ENCODE peak calls at places on chromosomes 11 and 22, in seven cellular contexts. E is HT-29; I is stimulated activated naive CD8-positive, alpha-beta T cell treated with anti-CD3 and anti-CD28 coated beads, Interleukin-15, Interleukin-2, amounts not matched to agents 100 U/mL and 50 U/mL, for 24 hours; A is left lung; N is body of pancreas; Z is KG1; P is heart left ventricle. W is an unnamed sample.

GRCh38 chr11:130001491-130002351 is 914 bp downstream of the PRDM10 start:
- DNase-seq in E (peak; percentile 66), I (no peak), A (peak; percentile 51), N (peak; percentile 37), Z (peak; percentile 39), P (peak; percentile 48), W (peak; percentile 52)

GRCh38 chr22:50443202-50443601 is 31.6 kb downstream of the SBF1 start:
- DNase-seq in E (no peak), I (no peak), A (no peak), N (peak; percentile 9), Z (no peak), P (no peak), W (no peak)

GRCh38 chr22:20517841-20518592 is 10.6 kb downstream of the MED15 start:
- DNase-seq in E (no peak), I (no peak), A (no peak), N (no peak), Z (no peak), P (no peak), W (no peak)

GRCh38 chr11:33553486-33553885 is 147.1 kb downstream of the C11orf91 start:
- DNase-seq in E (no peak), I (no peak), A (no peak), N (no peak), Z (no peak), P (no peak), W (peak; percentile 39)

GRCh38 chr11:76159303-76159937 is 46.9 kb downstream of the WNT11 start:
- DNase-seq in E (no peak), I (no peak), A (no peak), N (no peak), Z (no peak), P (no peak), W (no peak)

GRCh38 chr11:57711414-57712255 is at the start of gene MED19:
- DNase-seq in E (peak; percentile 97), I (peak; percentile 76), A (peak; percentile 87), N (peak; percentile 93), Z (peak; percentile 63), P (peak; percentile 22), W (no peak)

GRCh38 chr11:108218455-108218854 is 4.0 kb downstream of the NPAT start:
- DNase-seq in E (no peak), I (no peak), A (no peak), N (no peak), Z (no peak), P (no peak), W (no peak)

GRCh38 chr11:35262735-35263134 is 123.8 kb downstream of the CD44 start:
- DNase-seq in E (no peak), I (no peak), A (no peak), N (no peak), Z (no peak), P (no peak), W (no peak)

GRCh38 chr22:29314537-29315285 is 786 bp downstream of the RASL10A start:
- DNase-seq in E (peak; percentile 25), I (no peak), A (no peak), N (no peak), Z (no peak), P (no peak), W (no peak)

GRCh38 chr22:24928322-24928721 is 18.2 kb downstream of the LHFPL7 start:
- DNase-seq in E (no peak), I (no peak), A (no peak), N (no peak), Z (no peak), P (no peak), W (no peak)

GRCh38 chr22:36796629-36797175 is 20.1 kb downstream of the PVALB start:
- DNase-seq in E (no peak), I (no peak), A (no peak), N (no peak), Z (no peak), P (no peak), W (no peak)

GRCh38 chr11:12845739-12846358 is 163.3 kb upstream of the RASSF10 start:
- DNase-seq in E (peak; percentile 83), I (no peak), A (no peak), N (peak; percentile 82), Z (no peak), P (no peak), W (peak; percentile 17)

W was measured in endothelial cell of umbilical vein.